ENCODE peak calls at places on chromosomes 5 and 9, in ten cellular contexts. One of them, this sample, is unnamed.

GRCh38 chr5:178991190-178992145 is 3.7 kb downstream of the GRM6 start:
- DNase-seq in choroid plexus epithelial cell: no peak
- DNase-seq in stimulated activated CD4-positive, alpha-beta T cell treated with anti-CD3 and anti-CD28 coated beads, Interleukin-2, amount 100 ng/mL, for 48 hours: no peak
- DNase-seq in NCI-H748 treated with DMSO at 0.1 percent for 48 hours: no peak
- DNase-seq in KBM-7: no peak
- DNase-seq in left lobe of liver: peak; percentile 30
- DNase-seq in suprapubic skin: no peak
- DNase-seq in HS-5: no peak
- DNase-seq in left kidney: no peak
- DNase-seq in HEK293T: peak; percentile 3
- DNase-seq in this sample: no peak

GRCh38 chr5:85000671-85001070 is 616.0 kb upstream of the EDIL3 start:
- DNase-seq in suprapubic skin: no peak
- DNase-seq in choroid plexus epithelial cell: peak; percentile 3
- DNase-seq in NCI-H748 treated with DMSO at 0.1 percent for 48 hours: no peak
- DNase-seq in stimulated activated CD4-positive, alpha-beta T cell treated with anti-CD3 and anti-CD28 coated beads, Interleukin-2, amount 100 ng/mL, for 48 hours: no peak
- DNase-seq in HS-5: peak; percentile 31
- DNase-seq in left kidney: no peak
- DNase-seq in KBM-7: no peak
- DNase-seq in left lobe of liver: no peak
- DNase-seq in HEK293T: no peak
- DNase-seq in this sample: no peak

GRCh38 chr9:96425500-96426169 is 7.5 kb upstream of the ZNF367 start:
- DNase-seq in HS-5: no peak
- DNase-seq in choroid plexus epithelial cell: no peak
- DNase-seq in stimulated activated CD4-positive, alpha-beta T cell treated with anti-CD3 and anti-CD28 coated beads, Interleukin-2, amount 100 ng/mL, for 48 hours: no peak
- DNase-seq in NCI-H748 treated with DMSO at 0.1 percent for 48 hours: no peak
- DNase-seq in suprapubic skin: no peak
- DNase-seq in left kidney: no peak
- DNase-seq in HEK293T: no peak
- DNase-seq in left lobe of liver: no peak
- DNase-seq in KBM-7: no peak
- DNase-seq in this sample: no peak

GRCh38 chr9:91948423-91949292 is 1.4 kb downstream of the ROR2 start:
- DNase-seq in HEK293T: peak; percentile 72
- DNase-seq in KBM-7: no peak
- DNase-seq in HS-5: no peak
- DNase-seq in suprapubic skin: peak; percentile 87
- DNase-seq in left lobe of liver: peak; percentile 40
- DNase-seq in stimulated activated CD4-positive, alpha-beta T cell treated with anti-CD3 and anti-CD28 coated beads, Interleukin-2, amount 100 ng/mL, for 48 hours: no peak
- DNase-seq in left kidney: peak; percentile 93
- DNase-seq in NCI-H748 treated with DMSO at 0.1 percent for 48 hours: peak; percentile 28
- DNase-seq in choroid plexus epithelial cell: peak; percentile 78
- DNase-seq in this sample: peak; percentile 89

GRCh38 chr5:152592416-152592815 is 187.3 kb upstream of the NMUR2 start:
- DNase-seq in suprapubic skin: no peak
- DNase-seq in HS-5: no peak
- DNase-seq in NCI-H748 treated with DMSO at 0.1 percent for 48 hours: no peak
- DNase-seq in left kidney: no peak
- DNase-seq in stimulated activated CD4-positive, alpha-beta T cell treated with anti-CD3 and anti-CD28 coated beads, Interleukin-2, amount 100 ng/mL, for 48 hours: no peak
- DNase-seq in choroid plexus epithelial cell: no peak
- DNase-seq in HEK293T: no peak
- DNase-seq in left lobe of liver: no peak
- DNase-seq in KBM-7: no peak
- DNase-seq in this sample: peak; percentile 40

GRCh38 chr5:105903069-105903468 is 1767.7 kb downstream of the EFNA5 start:
- DNase-seq in suprapubic skin: no peak
- DNase-seq in KBM-7: no peak
- DNase-seq in left lobe of liver: no peak
- DNase-seq in NCI-H748 treated with DMSO at 0.1 percent for 48 hours: no peak
- DNase-seq in left kidney: no peak
- DNase-seq in stimulated activated CD4-positive, alpha-beta T cell treated with anti-CD3 and anti-CD28 coated beads, Interleukin-2, amount 100 ng/mL, for 48 hours: no peak
- DNase-seq in HS-5: no peak
- DNase-seq in HEK293T: no peak
- DNase-seq in choroid plexus epithelial cell: peak; percentile 50
- DNase-seq in this sample: no peak

GRCh38 chr9:71895122-71895521 is 15.9 kb downstream of the ABHD17B start:
- DNase-seq in HEK293T: no peak
- DNase-seq in HS-5: no peak
- DNase-seq in left kidney: no peak
- DNase-seq in KBM-7: no peak
- DNase-seq in choroid plexus epithelial cell: peak; percentile 64
- DNase-seq in left lobe of liver: no peak
- DNase-seq in NCI-H748 treated with DMSO at 0.1 percent for 48 hours: no peak
- DNase-seq in stimulated activated CD4-positive, alpha-beta T cell treated with anti-CD3 and anti-CD28 coated beads, Interleukin-2, amount 100 ng/mL, for 48 hours: no peak
- DNase-seq in suprapubic skin: no peak
- DNase-seq in this sample: no peak

GRCh38 chr9:136247947-136248637 is 2.5 kb upstream of the QSOX2 start:
- DNase-seq in left kidney: no peak
- DNase-seq in suprapubic skin: peak; percentile 78
- DNase-seq in choroid plexus epithelial cell: no peak
- DNase-seq in left lobe of liver: no peak
- DNase-seq in KBM-7: no peak
- DNase-seq in stimulated activated CD4-positive, alpha-beta T cell treated with anti-CD3 and anti-CD28 coated beads, Interleukin-2, amount 100 ng/mL, for 48 hours: no peak
- DNase-seq in HEK293T: no peak
- DNase-seq in NCI-H748 treated with DMSO at 0.1 percent for 48 hours: no peak
- DNase-seq in HS-5: no peak
- DNase-seq in this sample: no peak

GRCh38 chr9:95580812-95581761 is 64.3 kb upstream of the PTCH1 start:
- DNase-seq in left kidney: peak; percentile 87
- DNase-seq in HEK293T: peak; percentile 53
- DNase-seq in left lobe of liver: no peak
- DNase-seq in suprapubic skin: no peak
- DNase-seq in stimulated activated CD4-positive, alpha-beta T cell treated with anti-CD3 and anti-CD28 coated beads, Interleukin-2, amount 100 ng/mL, for 48 hours: no peak
- DNase-seq in HS-5: no peak
- DNase-seq in choroid plexus epithelial cell: no peak
- DNase-seq in KBM-7: no peak
- DNase-seq in NCI-H748 treated with DMSO at 0.1 percent for 48 hours: no peak
- DNase-seq in this sample: no peak

GRCh38 chr9:70407081-70407503 is 7.4 kb downstream of the KLF9 start:
- DNase-seq in left lobe of liver: no peak
- DNase-seq in HS-5: peak; percentile 83
- DNase-seq in KBM-7: no peak
- DNase-seq in HEK293T: no peak
- DNase-seq in suprapubic skin: no peak
- DNase-seq in stimulated activated CD4-positive, alpha-beta T cell treated with anti-CD3 and anti-CD28 coated beads, Interleukin-2, amount 100 ng/mL, for 48 hours: no peak
- DNase-seq in NCI-H748 treated with DMSO at 0.1 percent for 48 hours: no peak
- DNase-seq in left kidney: peak; percentile 38
- DNase-seq in choroid plexus epithelial cell: peak; percentile 80
- DNase-seq in this sample: no peak

GRCh38 chr5:18720002-18720401 is 1085.7 kb downstream of the TAF11L14 start:
- DNase-seq in suprapubic skin: no peak
- DNase-seq in stimulated activated CD4-positive, alpha-beta T cell treated with anti-CD3 and anti-CD28 coated beads, Interleukin-2, amount 100 ng/mL, for 48 hours: no peak
- DNase-seq in choroid plexus epithelial cell: no peak
- DNase-seq in HS-5: no peak
- DNase-seq in KBM-7: no peak
- DNase-seq in NCI-H748 treated with DMSO at 0.1 percent for 48 hours: no peak
- DNase-seq in left lobe of liver: no peak
- DNase-seq in HEK293T: no peak
- DNase-seq in left kidney: no peak
- DNase-seq in this sample: no peak

GRCh38 chr5:41772785-41773442 is 97.3 kb downstream of the OXCT1 start:
- DNase-seq in HS-5: no peak
- DNase-seq in KBM-7: no peak
- DNase-seq in HEK293T: no peak
- DNase-seq in left kidney: no peak
- DNase-seq in stimulated activated CD4-positive, alpha-beta T cell treated with anti-CD3 and anti-CD28 coated beads, Interleukin-2, amount 100 ng/mL, for 48 hours: no peak
- DNase-seq in NCI-H748 treated with DMSO at 0.1 percent for 48 hours: no peak
- DNase-seq in left lobe of liver: no peak
- DNase-seq in suprapubic skin: no peak
- DNase-seq in choroid plexus epithelial cell: no peak
- DNase-seq in this sample: no peak

GRCh38 chr5:35183243-35183955 is 46.9 kb downstream of the PRLR start:
- DNase-seq in KBM-7: peak; percentile 28
- DNase-seq in NCI-H748 treated with DMSO at 0.1 percent for 48 hours: peak; percentile 54
- DNase-seq in left kidney: peak; percentile 75
- DNase-seq in stimulated activated CD4-positive, alpha-beta T cell treated with anti-CD3 and anti-CD28 coated beads, Interleukin-2, amount 100 ng/mL, for 48 hours: peak; percentile 19
- DNase-seq in left lobe of liver: peak; percentile 68
- DNase-seq in HEK293T: peak; percentile 37
- DNase-seq in HS-5: peak; percentile 38
- DNase-seq in choroid plexus epithelial cell: peak; percentile 75
- DNase-seq in suprapubic skin: no peak
- DNase-seq in this sample: peak; percentile 91

GRCh38 chr9:69542048-69542447 is 130.1 kb downstream of the APBA1 start:
- DNase-seq in left lobe of liver: no peak
- DNase-seq in suprapubic skin: no peak
- DNase-seq in HS-5: no peak
- DNase-seq in KBM-7: no peak
- DNase-seq in left kidney: peak; percentile 56
- DNase-seq in NCI-H748 treated with DMSO at 0.1 percent for 48 hours: no peak
- DNase-seq in HEK293T: no peak
- DNase-seq in stimulated activated CD4-positive, alpha-beta T cell treated with anti-CD3 and anti-CD28 coated beads, Interleukin-2, amount 100 ng/mL, for 48 hours: no peak
- DNase-seq in choroid plexus epithelial cell: no peak
- DNase-seq in this sample: no peak

GRCh38 chr9:6106576-6107339 is 91.3 kb upstream of the RANBP6 start:
- DNase-seq in HS-5: no peak
- DNase-seq in stimulated activated CD4-positive, alpha-beta T cell treated with anti-CD3 and anti-CD28 coated beads, Interleukin-2, amount 100 ng/mL, for 48 hours: no peak
- DNase-seq in HEK293T: peak; percentile 15
- DNase-seq in choroid plexus epithelial cell: peak; percentile 57
- DNase-seq in left kidney: peak; percentile 59
- DNase-seq in left lobe of liver: no peak
- DNase-seq in suprapubic skin: no peak
- DNase-seq in NCI-H748 treated with DMSO at 0.1 percent for 48 hours: no peak
- DNase-seq in KBM-7: peak; percentile 54
- DNase-seq in this sample: peak; percentile 78

GRCh38 chr9:11457809-11458785 is 845.3 kb upstream of the PTPRD start:
- DNase-seq in choroid plexus epithelial cell: peak; percentile 30
- DNase-seq in suprapubic skin: no peak
- DNase-seq in HEK293T: peak; percentile 3
- DNase-seq in left lobe of liver: no peak
- DNase-seq in left kidney: peak; percentile 18
- DNase-seq in NCI-H748 treated with DMSO at 0.1 percent for 48 hours: no peak
- DNase-seq in HS-5: peak; percentile 15
- DNase-seq in stimulated activated CD4-positive, alpha-beta T cell treated with anti-CD3 and anti-CD28 coated beads, Interleukin-2, amount 100 ng/mL, for 48 hours: no peak
- DNase-seq in KBM-7: no peak
- DNase-seq in this sample: peak; percentile 63

GRCh38 chr5:5342784-5343183 is 79.7 kb upstream of the ICE1 start:
- DNase-seq in choroid plexus epithelial cell: peak; percentile 55
- DNase-seq in HS-5: peak; percentile 35
- DNase-seq in left kidney: no peak
- DNase-seq in NCI-H748 treated with DMSO at 0.1 percent for 48 hours: no peak
- DNase-seq in left lobe of liver: no peak
- DNase-seq in KBM-7: no peak
- DNase-seq in suprapubic skin: no peak
- DNase-seq in stimulated activated CD4-positive, alpha-beta T cell treated with anti-CD3 and anti-CD28 coated beads, Interleukin-2, amount 100 ng/mL, for 48 hours: no peak
- DNase-seq in HEK293T: no peak
- DNase-seq in this sample: no peak

GRCh38 chr5:39427225-39427624 is 2.4 kb upstream of the DAB2 start:
- DNase-seq in KBM-7: no peak
- DNase-seq in left kidney: no peak
- DNase-seq in HS-5: peak; percentile 36
- DNase-seq in stimulated activated CD4-positive, alpha-beta T cell treated with anti-CD3 and anti-CD28 coated beads, Interleukin-2, amount 100 ng/mL, for 48 hours: no peak
- DNase-seq in suprapubic skin: no peak
- DNase-seq in NCI-H748 treated with DMSO at 0.1 percent for 48 hours: no peak
- DNase-seq in left lobe of liver: no peak
- DNase-seq in choroid plexus epithelial cell: peak; percentile 62
- DNase-seq in HEK293T: no peak
- DNase-seq in this sample: no peak

GRCh38 chr9:125529589-125530515 is 177.2 kb downstream of the MAPKAP1 start:
- DNase-seq in KBM-7: peak; percentile 54
- DNase-seq in left kidney: no peak
- DNase-seq in NCI-H748 treated with DMSO at 0.1 percent for 48 hours: no peak
- DNase-seq in HEK293T: no peak
- DNase-seq in suprapubic skin: no peak
- DNase-seq in choroid plexus epithelial cell: no peak
- DNase-seq in stimulated activated CD4-positive, alpha-beta T cell treated with anti-CD3 and anti-CD28 coated beads, Interleukin-2, amount 100 ng/mL, for 48 hours: no peak
- DNase-seq in left lobe of liver: no peak
- DNase-seq in HS-5: no peak
- DNase-seq in this sample: no peak

GRCh38 chr5:171868236-171868635 is 82.6 kb downstream of the SMIM23 start:
- DNase-seq in HEK293T: no peak
- DNase-seq in stimulated activated CD4-positive, alpha-beta T cell treated with anti-CD3 and anti-CD28 coated beads, Interleukin-2, amount 100 ng/mL, for 48 hours: no peak
- DNase-seq in KBM-7: no peak
- DNase-seq in suprapubic skin: no peak
- DNase-seq in left kidney: no peak
- DNase-seq in choroid plexus epithelial cell: no peak
- DNase-seq in NCI-H748 treated with DMSO at 0.1 percent for 48 hours: no peak
- DNase-seq in HS-5: no peak
- DNase-seq in left lobe of liver: no peak
- DNase-seq in this sample: no peak

GRCh38 chr5:109905906-109906305 is 216.2 kb downstream of the MAN2A1 start:
- DNase-seq in HEK293T: no peak
- DNase-seq in left kidney: no peak
- DNase-seq in suprapubic skin: no peak
- DNase-seq in choroid plexus epithelial cell: peak; percentile 49
- DNase-seq in HS-5: no peak
- DNase-seq in left lobe of liver: no peak
- DNase-seq in NCI-H748 treated with DMSO at 0.1 percent for 48 hours: no peak
- DNase-seq in stimulated activated CD4-positive, alpha-beta T cell treated with anti-CD3 and anti-CD28 coated beads, Interleukin-2, amount 100 ng/mL, for 48 hours: no peak
- DNase-seq in KBM-7: no peak
- DNase-seq in this sample: no peak

GRCh38 chr9:136656339-136656738 is 6.4 kb upstream of the EGFL7 start:
- DNase-seq in left kidney: no peak
- DNase-seq in left lobe of liver: no peak
- DNase-seq in HEK293T: no peak
- DNase-seq in choroid plexus epithelial cell: no peak
- DNase-seq in HS-5: no peak
- DNase-seq in NCI-H748 treated with DMSO at 0.1 percent for 48 hours: no peak
- DNase-seq in stimulated activated CD4-positive, alpha-beta T cell treated with anti-CD3 and anti-CD28 coated beads, Interleukin-2, amount 100 ng/mL, for 48 hours: no peak
- DNase-seq in suprapubic skin: no peak
- DNase-seq in KBM-7: no peak
- DNase-seq in this sample: no peak

GRCh38 chr5:38420246-38420645 is 136.2 kb downstream of the LIFR start:
- DNase-seq in stimulated activated CD4-positive, alpha-beta T cell treated with anti-CD3 and anti-CD28 coated beads, Interleukin-2, amount 100 ng/mL, for 48 hours: no peak
- DNase-seq in choroid plexus epithelial cell: peak; percentile 54
- DNase-seq in HS-5: no peak
- DNase-seq in left kidney: no peak
- DNase-seq in KBM-7: no peak
- DNase-seq in HEK293T: no peak
- DNase-seq in left lobe of liver: no peak
- DNase-seq in NCI-H748 treated with DMSO at 0.1 percent for 48 hours: no peak
- DNase-seq in suprapubic skin: no peak
- DNase-seq in this sample: no peak

GRCh38 chr9:106862115-106862945 is 636 bp upstream of the ZNF462 start:
- DNase-seq in HEK293T: peak; percentile 19
- DNase-seq in left kidney: peak; percentile 89
- DNase-seq in left lobe of liver: no peak
- DNase-seq in suprapubic skin: no peak
- DNase-seq in KBM-7: peak; percentile 48
- DNase-seq in HS-5: no peak
- DNase-seq in NCI-H748 treated with DMSO at 0.1 percent for 48 hours: peak; percentile 52
- DNase-seq in choroid plexus epithelial cell: peak; percentile 62
- DNase-seq in stimulated activated CD4-positive, alpha-beta T cell treated with anti-CD3 and anti-CD28 coated beads, Interleukin-2, amount 100 ng/mL, for 48 hours: no peak
- DNase-seq in this sample: peak; percentile 85

GRCh38 chr5:168592014-168592368 is 12.8 kb upstream of the PANK3 start:
- DNase-seq in left kidney: no peak
- DNase-seq in HEK293T: no peak
- DNase-seq in suprapubic skin: no peak
- DNase-seq in left lobe of liver: peak; percentile 94
- DNase-seq in HS-5: no peak
- DNase-seq in choroid plexus epithelial cell: peak; percentile 69
- DNase-seq in NCI-H748 treated with DMSO at 0.1 percent for 48 hours: no peak
- DNase-seq in stimulated activated CD4-positive, alpha-beta T cell treated with anti-CD3 and anti-CD28 coated beads, Interleukin-2, amount 100 ng/mL, for 48 hours: no peak
- DNase-seq in KBM-7: no peak
- DNase-seq in this sample: no peak

GRCh38 chr5:40480392-40480791 is 199.3 kb upstream of the PTGER4 start:
- DNase-seq in HS-5: no peak
- DNase-seq in NCI-H748 treated with DMSO at 0.1 percent for 48 hours: no peak
- DNase-seq in HEK293T: no peak
- DNase-seq in left kidney: no peak
- DNase-seq in KBM-7: no peak
- DNase-seq in stimulated activated CD4-positive, alpha-beta T cell treated with anti-CD3 and anti-CD28 coated beads, Interleukin-2, amount 100 ng/mL, for 48 hours: peak; percentile 34
- DNase-seq in choroid plexus epithelial cell: no peak
- DNase-seq in suprapubic skin: no peak
- DNase-seq in left lobe of liver: no peak
- DNase-seq in this sample: no peak

GRCh38 chr9:33818832-33819500 is 2.0 kb downstream of the UBE2R2 start:
- DNase-seq in stimulated activated CD4-positive, alpha-beta T cell treated with anti-CD3 and anti-CD28 coated beads, Interleukin-2, amount 100 ng/mL, for 48 hours: no peak
- DNase-seq in HS-5: peak; percentile 40
- DNase-seq in suprapubic skin: no peak
- DNase-seq in left lobe of liver: no peak
- DNase-seq in choroid plexus epithelial cell: peak; percentile 33
- DNase-seq in left kidney: no peak
- DNase-seq in HEK293T: no peak
- DNase-seq in NCI-H748 treated with DMSO at 0.1 percent for 48 hours: no peak
- DNase-seq in KBM-7: no peak
- DNase-seq in this sample: no peak

GRCh38 chr9:36842560-36843530 is 191.2 kb downstream of the PAX5 start:
- DNase-seq in choroid plexus epithelial cell: no peak
- DNase-seq in HEK293T: no peak
- DNase-seq in stimulated activated CD4-positive, alpha-beta T cell treated with anti-CD3 and anti-CD28 coated beads, Interleukin-2, amount 100 ng/mL, for 48 hours: no peak
- DNase-seq in left lobe of liver: no peak
- DNase-seq in suprapubic skin: no peak
- DNase-seq in HS-5: no peak
- DNase-seq in NCI-H748 treated with DMSO at 0.1 percent for 48 hours: no peak
- DNase-seq in left kidney: no peak
- DNase-seq in KBM-7: no peak
- DNase-seq in this sample: no peak

This sample was measured in mesendoderm.